ENCODE peak calls at places on chromosome 10, in five cellular contexts. One of them, this sample, is unnamed.

GRCh38 chr10:31299119-31299518 is 19.9 kb upstream of the ZEB1 start:
- DNase-seq in colonic mucosa: no peak
- DNase-seq in IMR-90: peak
- DNase-seq in endothelial cell of umbilical vein: peak
- DNase-seq in fibroblast of lung: peak
- DNase-seq in this sample: no peak

GRCh38 chr10:111076682-111077661 is at the start of gene ADRA2A:
- DNase-seq in colonic mucosa: peak
- DNase-seq in IMR-90: peak
- DNase-seq in endothelial cell of umbilical vein: peak
- DNase-seq in fibroblast of lung: peak
- DNase-seq in this sample: peak

GRCh38 chr10:88542522-88542921 is 40.6 kb downstream of the RNLS start:
- DNase-seq in colonic mucosa: no peak
- DNase-seq in IMR-90: no peak
- DNase-seq in endothelial cell of umbilical vein: no peak
- DNase-seq in fibroblast of lung: peak
- DNase-seq in this sample: no peak

GRCh38 chr10:43218206-43218950 is 48.5 kb downstream of the RASGEF1A start:
- DNase-seq in colonic mucosa: no peak
- DNase-seq in IMR-90: no peak
- DNase-seq in endothelial cell of umbilical vein: no peak
- DNase-seq in fibroblast of lung: peak
- DNase-seq in this sample: no peak

GRCh38 chr10:43806851-43807640 is 158.4 kb upstream of the ZNF32 start:
- DNase-seq in colonic mucosa: no peak
- DNase-seq in IMR-90: no peak
- DNase-seq in endothelial cell of umbilical vein: no peak
- DNase-seq in fibroblast of lung: peak
- DNase-seq in this sample: no peak

GRCh38 chr10:93816123-93816747 is 58.5 kb downstream of the LGI1 start:
- DNase-seq in colonic mucosa: peak
- DNase-seq in IMR-90: peak
- DNase-seq in endothelial cell of umbilical vein: peak
- DNase-seq in fibroblast of lung: peak
- DNase-seq in this sample: peak

GRCh38 chr10:57983226-57983870 is 284.3 kb downstream of the IPMK start:
- DNase-seq in colonic mucosa: no peak
- DNase-seq in IMR-90: peak
- DNase-seq in endothelial cell of umbilical vein: no peak
- DNase-seq in fibroblast of lung: peak
- DNase-seq in this sample: no peak

GRCh38 chr10:72809033-72809432 is 84.5 kb upstream of the OIT3 start:
- DNase-seq in colonic mucosa: no peak
- DNase-seq in IMR-90: peak
- DNase-seq in endothelial cell of umbilical vein: no peak
- DNase-seq in fibroblast of lung: no peak
- DNase-seq in this sample: no peak

GRCh38 chr10:972763-973162 is 15.5 kb upstream of the GTPBP4 start:
- DNase-seq in colonic mucosa: no peak
- DNase-seq in IMR-90: no peak
- DNase-seq in endothelial cell of umbilical vein: no peak
- DNase-seq in fibroblast of lung: no peak
- DNase-seq in this sample: no peak

GRCh38 chr10:75971402-75972211 is 540.2 kb downstream of the LRMDA start:
- DNase-seq in colonic mucosa: no peak
- DNase-seq in IMR-90: peak
- DNase-seq in endothelial cell of umbilical vein: no peak
- DNase-seq in fibroblast of lung: peak
- DNase-seq in this sample: no peak

GRCh38 chr10:66238343-66238742 is 687.5 kb upstream of the LRRTM3 start:
- DNase-seq in colonic mucosa: no peak
- DNase-seq in IMR-90: no peak
- DNase-seq in endothelial cell of umbilical vein: no peak
- DNase-seq in fibroblast of lung: no peak
- DNase-seq in this sample: no peak

GRCh38 chr10:90712529-90712928 is 145.3 kb downstream of the HTR7 start:
- DNase-seq in colonic mucosa: no peak
- DNase-seq in IMR-90: no peak
- DNase-seq in endothelial cell of umbilical vein: no peak
- DNase-seq in fibroblast of lung: no peak
- DNase-seq in this sample: no peak

GRCh38 chr10:101284171-101285092 is 55.2 kb upstream of the LBX1 start:
- DNase-seq in colonic mucosa: no peak
- DNase-seq in IMR-90: no peak
- DNase-seq in endothelial cell of umbilical vein: no peak
- DNase-seq in fibroblast of lung: no peak
- DNase-seq in this sample: no peak

GRCh38 chr10:133090101-133090500 is 2.4 kb downstream of the ADGRA1 start:
- DNase-seq in colonic mucosa: no peak
- DNase-seq in IMR-90: no peak
- DNase-seq in endothelial cell of umbilical vein: no peak
- DNase-seq in fibroblast of lung: no peak
- DNase-seq in this sample: no peak
- TF ChIP-seq CTCF in colonic mucosa: no peak
- TF ChIP-seq CTCF in IMR-90: no peak
- TF ChIP-seq CTCF in endothelial cell of umbilical vein: no peak
- TF ChIP-seq CTCF in fibroblast of lung: no peak
- TF ChIP-seq CTCF in this sample: no peak

DNA sequence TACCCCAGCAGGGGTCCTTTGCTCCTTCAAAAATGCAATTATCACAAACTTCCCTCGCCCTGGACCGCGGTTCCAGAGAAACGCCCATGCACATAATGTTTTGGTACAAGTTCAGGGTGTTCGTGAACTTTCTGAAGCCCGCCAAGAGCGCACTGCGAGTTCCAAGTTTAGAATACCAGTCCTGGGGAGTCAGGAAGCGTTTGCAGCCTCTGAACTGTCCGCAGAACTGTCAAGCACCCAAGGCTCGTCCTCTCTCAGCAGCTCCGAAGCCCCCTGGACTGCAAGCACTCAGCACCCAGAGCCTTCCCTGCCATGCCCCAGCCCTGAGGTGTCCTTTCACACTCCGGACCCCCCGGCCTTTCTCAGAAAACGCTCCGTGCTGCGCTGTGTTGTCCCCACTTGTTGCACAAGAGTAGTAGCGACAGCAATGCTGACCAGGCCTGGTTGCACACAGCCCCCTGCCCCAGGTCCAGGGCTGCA is 30.3 kb downstream of the CALML3 start:
- DNase-seq in colonic mucosa: no peak
- DNase-seq in IMR-90: no peak
- DNase-seq in endothelial cell of umbilical vein: no peak
- DNase-seq in fibroblast of lung: no peak
- DNase-seq in this sample: no peak
- H3K27ac ChIP-seq in colonic mucosa: no peak
- H3K27ac ChIP-seq in IMR-90: no peak
- H3K27ac ChIP-seq in endothelial cell of umbilical vein: no peak
- H3K27ac ChIP-seq in fibroblast of lung: no peak
- H3K27ac ChIP-seq in this sample: no peak

GRCh38 chr10:78909268-78909667 is 159.5 kb upstream of the ZMIZ1 start:
- DNase-seq in colonic mucosa: no peak
- DNase-seq in IMR-90: no peak
- DNase-seq in endothelial cell of umbilical vein: no peak
- DNase-seq in fibroblast of lung: no peak
- DNase-seq in this sample: no peak
- H3K4me3 ChIP-seq in colonic mucosa: no peak
- H3K4me3 ChIP-seq in IMR-90: no peak
- H3K4me3 ChIP-seq in endothelial cell of umbilical vein: no peak
- H3K4me3 ChIP-seq in fibroblast of lung: no peak
- H3K4me3 ChIP-seq in this sample: no peak

DNA sequence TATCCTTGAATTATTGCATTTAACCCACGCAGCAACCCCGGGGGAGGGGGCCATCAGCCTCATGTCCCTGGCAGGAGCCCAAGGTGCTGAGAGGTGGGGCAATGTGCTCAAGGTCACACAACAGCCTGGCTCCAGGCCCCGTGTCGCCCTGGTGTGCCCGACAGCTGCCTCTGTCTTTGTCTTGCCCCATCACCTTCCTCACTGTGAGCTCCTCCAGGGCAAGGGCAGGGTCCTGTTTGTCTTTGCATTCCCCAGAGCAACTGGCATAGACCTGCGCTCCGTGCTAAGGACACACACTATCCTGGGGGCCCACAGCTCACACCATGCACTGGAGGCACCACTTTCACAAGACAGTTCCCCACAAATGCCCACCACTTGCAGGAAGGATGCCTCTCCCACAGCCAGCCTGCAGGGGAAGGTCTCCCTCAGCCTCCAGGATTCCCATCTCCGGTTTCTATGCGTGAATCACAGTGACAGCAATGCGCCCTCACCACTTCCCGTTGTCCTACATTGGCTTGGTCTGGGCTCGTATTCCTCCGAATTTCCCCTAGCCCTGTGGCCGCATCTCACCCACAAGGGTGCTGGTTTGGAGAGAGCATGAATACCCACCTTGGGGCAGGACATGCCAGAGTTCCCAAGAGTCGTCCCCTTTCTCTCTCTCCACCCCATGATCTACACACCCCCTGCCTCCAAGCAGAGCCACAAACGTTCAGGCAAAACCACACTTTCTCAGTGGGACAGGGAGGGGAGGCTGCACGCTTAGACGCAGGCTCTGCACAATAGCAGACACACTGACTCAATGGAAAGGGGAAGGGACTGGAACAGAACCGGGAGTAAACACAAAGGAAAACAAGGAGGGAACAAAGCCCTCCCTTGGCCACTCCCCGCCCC is 10.3 kb downstream of the ITPRIP start:
- DNase-seq in colonic mucosa: no peak
- DNase-seq in IMR-90: peak
- DNase-seq in endothelial cell of umbilical vein: peak
- DNase-seq in fibroblast of lung: peak
- DNase-seq in this sample: no peak
- TF ChIP-seq CTCF in colonic mucosa: no peak
- TF ChIP-seq CTCF in IMR-90: peak
- TF ChIP-seq CTCF in endothelial cell of umbilical vein: no peak
- TF ChIP-seq CTCF in fibroblast of lung: no peak
- TF ChIP-seq CTCF in this sample: no peak

DNA sequence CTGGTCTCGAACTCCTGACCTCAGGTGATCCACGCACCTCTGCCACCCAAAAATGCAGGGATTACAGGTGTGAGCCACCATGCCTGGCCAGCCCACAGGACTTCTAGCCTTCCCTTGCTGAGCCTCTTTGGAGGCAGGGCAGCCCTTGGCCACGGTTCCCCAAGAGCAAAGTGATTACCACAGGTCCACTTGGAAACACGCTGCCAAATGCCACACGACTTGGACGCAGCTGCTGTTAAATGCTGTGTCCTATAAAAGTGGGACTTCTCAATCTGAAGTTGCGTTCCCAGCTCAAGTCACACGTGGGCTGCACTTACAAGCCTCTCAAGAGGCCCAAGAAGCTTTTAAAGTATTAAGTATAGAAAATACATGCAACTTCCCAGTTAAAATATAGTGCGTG is 30.1 kb downstream of the CTBP2 start:
- DNase-seq in colonic mucosa: no peak
- DNase-seq in IMR-90: no peak
- DNase-seq in endothelial cell of umbilical vein: no peak
- DNase-seq in fibroblast of lung: no peak
- DNase-seq in this sample: no peak
- H3K27ac ChIP-seq in colonic mucosa: no peak
- H3K27ac ChIP-seq in IMR-90: no peak
- H3K27ac ChIP-seq in endothelial cell of umbilical vein: no peak
- H3K27ac ChIP-seq in fibroblast of lung: no peak
- H3K27ac ChIP-seq in this sample: no peak

GRCh38 chr10:80538481-80539185 is 931 bp downstream of the SH2D4B start:
- DNase-seq in colonic mucosa: peak
- DNase-seq in IMR-90: no peak
- DNase-seq in endothelial cell of umbilical vein: no peak
- DNase-seq in fibroblast of lung: no peak
- DNase-seq in this sample: no peak

GRCh38 chr10:80536361-80536835 is 1.3 kb upstream of the SH2D4B start:
- DNase-seq in colonic mucosa: peak
- DNase-seq in IMR-90: no peak
- DNase-seq in endothelial cell of umbilical vein: no peak
- DNase-seq in fibroblast of lung: no peak
- DNase-seq in this sample: no peak

GRCh38 chr10:80537705-80538480 is at the start of gene SH2D4B:
- DNase-seq in colonic mucosa: peak
- DNase-seq in IMR-90: no peak
- DNase-seq in endothelial cell of umbilical vein: no peak
- DNase-seq in fibroblast of lung: no peak
- DNase-seq in this sample: no peak

GRCh38 chr10:80537086-80537704 is 507 bp upstream of the SH2D4B start:
- DNase-seq in colonic mucosa: peak
- DNase-seq in IMR-90: no peak
- DNase-seq in endothelial cell of umbilical vein: no peak
- DNase-seq in fibroblast of lung: no peak
- DNase-seq in this sample: no peak

DNA sequence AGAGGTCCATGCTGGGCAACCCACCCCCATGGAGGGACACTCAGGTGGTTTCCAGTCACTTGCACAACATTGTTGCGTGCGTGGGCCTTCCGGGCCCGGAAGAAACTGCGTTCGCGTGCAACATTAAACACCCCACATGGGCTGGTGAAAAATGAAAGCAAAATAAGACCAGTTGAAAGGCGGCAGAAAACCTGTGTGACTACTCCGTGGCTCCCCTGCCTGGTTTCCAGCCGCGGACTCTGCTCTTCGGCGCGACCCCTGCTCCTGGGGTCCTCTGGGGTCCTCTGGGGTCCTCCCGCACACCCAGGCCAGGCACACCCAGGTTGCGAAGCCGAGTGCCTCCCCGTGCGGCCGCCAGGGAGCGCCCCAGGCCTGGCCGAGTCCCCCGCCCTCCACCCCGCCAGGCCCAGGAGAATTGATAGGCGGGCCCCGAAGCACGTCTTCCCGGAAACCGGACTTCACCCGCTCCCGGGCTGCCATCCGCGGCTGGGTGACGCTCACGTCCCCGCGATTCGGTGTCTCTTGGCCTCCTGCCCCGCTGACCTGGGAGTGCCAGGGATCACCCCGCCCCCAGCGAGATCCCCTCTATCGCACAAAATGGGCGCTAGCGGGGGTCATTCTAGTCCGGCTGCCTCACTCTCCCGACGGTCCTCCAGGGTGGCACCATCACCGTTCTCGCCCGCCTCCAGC is 1.9 kb upstream of the SH2D4B start:
- DNase-seq in colonic mucosa: peak
- DNase-seq in IMR-90: no peak
- DNase-seq in endothelial cell of umbilical vein: peak
- DNase-seq in fibroblast of lung: peak
- DNase-seq in this sample: peak
- H3K4me3 ChIP-seq in colonic mucosa: peak
- H3K4me3 ChIP-seq in IMR-90: no peak
- H3K4me3 ChIP-seq in endothelial cell of umbilical vein: peak
- H3K4me3 ChIP-seq in fibroblast of lung: peak
- H3K4me3 ChIP-seq in this sample: peak

GRCh38 chr10:14328881-14329280 is 1.8 kb downstream of the FRMD4A start:
- DNase-seq in colonic mucosa: no peak
- DNase-seq in IMR-90: no peak
- DNase-seq in endothelial cell of umbilical vein: no peak
- DNase-seq in fibroblast of lung: no peak
- DNase-seq in this sample: no peak
- TF ChIP-seq CTCF in colonic mucosa: no peak
- TF ChIP-seq CTCF in IMR-90: no peak
- TF ChIP-seq CTCF in endothelial cell of umbilical vein: no peak
- TF ChIP-seq CTCF in fibroblast of lung: no peak
- TF ChIP-seq CTCF in this sample: no peak